ENCODE peak calls at places on chromosomes 5 and 9, in seven cellular contexts. Y, H, E, N, A, S and Q are unnamed samples.
A peak's percentile ranks its signal among the peaks of the same experiment; 100 is the strongest.

GRCh38 chr9:37675661-37676060 is 24.9 kb downstream of the FRMPD1 start:
- DNase-seq in Y (peak; percentile 39), H (no peak), E (no peak), N (no peak), A (no peak), S (no peak), Q (no peak)

GRCh38 chr9:95570646-95571045 is 53.9 kb upstream of the PTCH1 start:
- DNase-seq in Y (no peak), H (no peak), E (no peak), N (no peak), A (peak; percentile 15), S (no peak), Q (no peak)

GRCh38 chr9:114047717-114048116 is 30.4 kb downstream of the AMBP start:
- DNase-seq in Y (peak; percentile 38), H (no peak), E (peak; percentile 67), N (no peak), A (peak; percentile 30), S (peak; percentile 22), Q (no peak)

GRCh38 chr5:169762338-169763095 is 125.4 kb downstream of the DOCK2 start:
- DNase-seq in Y (no peak), H (no peak), E (no peak), N (no peak), A (peak; percentile 68), S (peak; percentile 37), Q (no peak)

GRCh38 chr5:36610629-36611028 is 4.2 kb downstream of the SLC1A3 start:
- DNase-seq in Y (no peak), H (no peak), E (no peak), N (no peak), A (no peak), S (no peak), Q (no peak)

GRCh38 chr9:126412945-126413344 is 86.3 kb downstream of the MVB12B start:
- DNase-seq in Y (no peak), H (no peak), E (no peak), N (no peak), A (peak; percentile 29), S (no peak), Q (no peak)

GRCh38 chr9:127283917-127284316 is 19.3 kb downstream of the GARNL3 start:
- DNase-seq in Y (peak; percentile 21), H (peak; percentile 8), E (peak; percentile 68), N (no peak), A (peak; percentile 62), S (peak; percentile 39), Q (no peak)

GRCh38 chr5:40578501-40579451 is 100.9 kb upstream of the PTGER4 start:
- DNase-seq in Y (no peak), H (no peak), E (no peak), N (no peak), A (peak; percentile 25), S (peak; percentile 80), Q (no peak)

GRCh38 chr5:40877371-40877988 is 31.8 kb upstream of the C7 start:
- DNase-seq in Y (no peak), H (no peak), E (no peak), N (no peak), A (no peak), S (peak; percentile 58), Q (no peak)

GRCh38 chr9:118609355-118610044 is 759.7 kb downstream of the BRINP1 start:
- DNase-seq in Y (no peak), H (no peak), E (no peak), N (no peak), A (peak; percentile 92), S (no peak), Q (no peak)

GRCh38 chr5:151408633-151409243 is 38.7 kb upstream of the SLC36A1 start:
- DNase-seq in Y (no peak), H (no peak), E (no peak), N (no peak), A (no peak), S (peak; percentile 6), Q (no peak)

GRCh38 chr9:133844876-133845658 is 106.9 kb upstream of the SARDH start:
- DNase-seq in Y (peak; percentile 50), H (no peak), E (no peak), N (peak; percentile 29), A (no peak), S (no peak), Q (peak; percentile 96)

DNA sequence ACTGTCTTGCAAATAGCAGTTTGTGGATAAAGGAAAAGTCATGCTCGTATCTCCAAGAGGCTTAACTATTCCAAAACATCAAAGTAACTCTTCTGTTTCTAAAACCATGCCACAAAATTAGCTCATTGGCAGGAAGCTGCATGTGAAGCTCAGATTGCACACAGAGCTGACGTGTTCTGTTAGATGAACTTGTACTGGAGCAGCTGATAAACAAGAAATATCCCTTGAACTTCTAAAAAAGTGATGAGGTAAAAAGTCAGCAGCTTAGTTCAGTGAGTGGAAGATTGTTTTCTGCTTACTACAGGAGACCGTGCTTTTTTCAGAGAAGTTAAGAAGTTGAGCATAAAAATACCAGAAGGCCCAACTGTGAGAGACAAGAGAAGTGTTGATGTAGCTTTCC is 113.2 kb downstream of the SLC12A2 start:
- DNase-seq in Y (no peak), H (peak; percentile 26), E (no peak), N (no peak), A (no peak), S (no peak), Q (no peak)
- H3K9ac ChIP-seq in Y (no peak overlapping the region), H (no peak overlapping the region), E (no peak overlapping the region), N (no peak overlapping the region), A (no peak overlapping the region), S (no peak overlapping the region), Q (no peak overlapping the region)

GRCh38 chr9:135908334-135909204 is 1.2 kb upstream of the CAMSAP1 start:
- DNase-seq in Y (no peak), H (no peak), E (no peak), N (no peak), A (peak; percentile 35), S (peak; percentile 60), Q (no peak)
- H3K9ac ChIP-seq in Y (peak overlapping the region; percentile 66), H (peak overlapping the region; percentile 72), E (peak overlapping the region; percentile 73), N (peak overlapping the region; percentile 94), A (peak overlapping the region; percentile 65), S (peak overlapping the region; percentile 83), Q (peak overlapping the region; percentile 12)

GRCh38 chr5:116492016-116492623 is 82.5 kb downstream of the SEMA6A start:
- DNase-seq in Y (no peak), H (peak; percentile 69), E (no peak), N (no peak), A (peak; percentile 93), S (peak; percentile 92), Q (no peak)
- H3K9ac ChIP-seq in Y (no peak overlapping the region), H (no peak overlapping the region), E (no peak overlapping the region), N (no peak overlapping the region), A (no peak overlapping the region), S (no peak overlapping the region), Q (no peak overlapping the region)

DNA sequence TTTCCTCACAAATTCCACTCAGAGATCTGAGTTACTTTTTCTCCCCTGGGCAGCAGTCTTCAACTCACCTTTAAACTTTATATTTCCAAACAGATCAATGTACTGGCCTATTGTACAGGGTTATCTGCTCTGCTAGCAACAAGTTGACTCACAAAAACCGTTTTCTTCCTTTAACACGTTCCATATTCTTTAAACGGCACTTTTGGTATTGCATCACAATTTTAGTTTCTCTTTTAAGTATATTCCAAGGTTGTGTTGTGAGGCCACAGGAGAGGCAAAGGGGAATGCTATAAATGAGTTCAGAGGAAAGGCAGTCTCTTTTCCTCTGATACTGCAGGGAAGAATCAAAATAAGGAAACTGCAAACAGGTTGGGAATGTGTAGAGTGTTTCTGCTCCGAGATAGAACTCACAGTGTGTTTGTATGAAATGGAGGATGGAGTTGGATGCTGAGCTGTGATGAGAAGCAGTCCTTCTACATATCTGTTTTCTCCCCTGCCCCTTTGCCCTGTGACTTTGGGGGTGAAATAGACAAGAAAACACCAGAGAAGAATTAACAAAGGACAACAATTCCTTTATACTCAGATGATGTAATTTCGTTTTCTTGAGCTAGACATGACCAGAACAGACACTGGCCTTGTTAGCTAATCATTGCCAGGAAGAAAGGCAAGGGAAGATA is 9.9 kb upstream of the ALDOB start:
- DNase-seq in Y (no peak), H (no peak), E (no peak), N (no peak), A (peak; percentile 57), S (no peak), Q (no peak)
- H3K9ac ChIP-seq in Y (no peak overlapping the region), H (no peak overlapping the region), E (no peak overlapping the region), N (no peak overlapping the region), A (peak overlapping the region; percentile 23), S (no peak overlapping the region), Q (no peak overlapping the region)

GRCh38 chr9:121362813-121363585 is 7.1 kb downstream of the STOM start:
- DNase-seq in Y (no peak), H (no peak), E (no peak), N (no peak), A (peak; percentile 85), S (peak; percentile 43), Q (no peak)
- H3K9ac ChIP-seq in Y (peak overlapping the region; percentile 5), H (no peak overlapping the region), E (no peak overlapping the region), N (no peak overlapping the region), A (peak overlapping the region; percentile 64), S (no peak overlapping the region), Q (peak overlapping the region; percentile 35)

GRCh38 chr9:16551692-16552091 is 318.8 kb downstream of the BNC2 start:
- DNase-seq in Y (no peak), H (no peak), E (no peak), N (no peak), A (no peak), S (no peak), Q (no peak)

GRCh38 chr9:16555802-16556201 is 314.7 kb downstream of the BNC2 start:
- DNase-seq in Y (no peak), H (no peak), E (no peak), N (no peak), A (no peak), S (no peak), Q (no peak)

GRCh38 chr9:16552252-16552651 is 318.2 kb downstream of the BNC2 start:
- DNase-seq in Y (no peak), H (no peak), E (no peak), N (no peak), A (no peak), S (no peak), Q (peak; percentile 73)

GRCh38 chr9:16559418-16560188 is 310.9 kb downstream of the BNC2 start:
- DNase-seq in Y (peak; percentile 66), H (no peak), E (no peak), N (no peak), A (no peak), S (no peak), Q (no peak)

GRCh38 chr9:16553869-16554540 is 316.5 kb downstream of the BNC2 start:
- DNase-seq in Y (no peak), H (no peak), E (no peak), N (no peak), A (no peak), S (no peak), Q (no peak)
- H3K9ac ChIP-seq in Y (no peak overlapping the region), H (no peak overlapping the region), E (no peak overlapping the region), N (no peak overlapping the region), A (no peak overlapping the region), S (no peak overlapping the region), Q (no peak overlapping the region)

DNA sequence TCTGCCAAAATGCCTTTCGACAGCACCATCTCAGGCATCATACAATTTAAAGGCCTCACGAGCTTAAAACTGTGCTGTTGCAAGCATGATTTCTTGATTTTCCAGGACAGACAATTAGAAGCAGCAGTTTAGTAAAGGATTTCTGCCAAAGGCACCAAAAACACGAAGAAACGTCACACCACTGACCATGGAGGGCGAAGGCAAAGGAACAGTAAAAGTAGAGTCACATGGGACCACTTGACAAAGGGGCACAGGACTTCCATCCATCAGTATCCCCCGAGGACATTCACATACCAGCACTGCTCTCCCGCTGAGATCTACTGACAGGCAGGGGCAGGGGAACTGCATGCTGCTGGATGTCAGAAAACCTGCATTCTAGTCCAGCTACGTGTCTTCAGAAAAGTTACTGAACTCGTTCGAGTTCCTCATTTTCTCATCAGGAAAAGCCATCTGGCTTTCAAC is 70.4 kb upstream of the FBXW11 start:
- DNase-seq in Y (no peak), H (no peak), E (no peak), N (no peak), A (peak; percentile 53), S (no peak), Q (no peak)
- H3K9ac ChIP-seq in Y (no peak overlapping the region), H (no peak overlapping the region), E (no peak overlapping the region), N (no peak overlapping the region), A (no peak overlapping the region), S (no peak overlapping the region), Q (no peak overlapping the region)

GRCh38 chr9:109467936-109468335 is 30.2 kb downstream of the PTPN3 start:
- DNase-seq in Y (no peak), H (peak; percentile 59), E (no peak), N (no peak), A (no peak), S (no peak), Q (no peak)
- H3K9ac ChIP-seq in Y (no peak overlapping the region), H (peak overlapping the region; percentile 18), E (no peak overlapping the region), N (no peak overlapping the region), A (no peak overlapping the region), S (no peak overlapping the region), Q (no peak overlapping the region)